ENCODE peak calls at places on chromosomes 11 and 22, in four cellular contexts. H is thoracic aorta, D is AG10803, Q is cardiac muscle cell. I is an unnamed sample.

GRCh38 chr11:13462311-13462927 is 603 bp downstream of the BTBD10 start:
- DNase-seq in H (peak), D (peak), Q (peak), I (no peak)

GRCh38 chr22:30262917-30263741 is 3.5 kb downstream of the OSM start:
- DNase-seq in D (peak), H (no peak), Q (peak), I (peak)

GRCh38 chr22:42685941-42686666 is 34.6 kb downstream of the A4GALT start:
- DNase-seq in H (no peak), D (no peak), Q (peak), I (no peak)

GRCh38 chr11:93478841-93479240 is 64.3 kb downstream of the SMCO4 start:
- DNase-seq in D (no peak), H (no peak), Q (no peak), I (no peak)

GRCh38 chr11:6397636-6398035 is 7.4 kb downstream of the SMPD1 start:
- DNase-seq in H (no peak), Q (no peak), D (peak), I (no peak)

GRCh38 chr22:43883012-43883661 is 8.7 kb downstream of the PNPLA5 start:
- DNase-seq in H (no peak), Q (peak), D (peak), I (peak)

GRCh38 chr11:59267738-59268475 is 55.2 kb upstream of the MPEG1 start:
- DNase-seq in H (no peak), Q (no peak), D (no peak), I (no peak)

GRCh38 chr11:126732981-126733380 is 267.6 kb downstream of the KIRREL3 start:
- DNase-seq in Q (no peak), D (no peak), H (no peak), I (no peak)

GRCh38 chr11:99368579-99368978 is 347.8 kb downstream of the CNTN5 start:
- DNase-seq in Q (no peak), D (no peak), H (no peak), I (no peak)

GRCh38 chr22:30262112-30262511 is 4.5 kb downstream of the OSM start:
- DNase-seq in D (no peak), H (no peak), Q (no peak), I (no peak)

GRCh38 chr22:17767236-17768065 is 6.8 kb downstream of the BID start:
- DNase-seq in D (no peak), H (no peak), Q (no peak), I (peak)

GRCh38 chr11:4626207-4627105 is 10.8 kb upstream of the OR51D1 start:
- DNase-seq in H (no peak), Q (peak), D (peak), I (peak)

GRCh38 chr11:37511425-37511933 is 913.4 kb upstream of the RAG2 start:
- DNase-seq in D (peak), H (no peak), Q (no peak), I (no peak)

GRCh38 chr22:30212996-30213441 is 33.5 kb downstream of the LIF start:
- DNase-seq in D (peak), Q (no peak), H (no peak), I (no peak)

GRCh38 chr11:77789061-77789730 is 31.3 kb downstream of the RSF1 start:
- DNase-seq in Q (no peak), H (no peak), D (no peak), I (no peak)

GRCh38 chr22:39220450-39220849 is 24.3 kb downstream of the PDGFB start:
- DNase-seq in H (no peak), D (no peak), Q (no peak), I (no peak)

GRCh38 chr11:120401506-120401905 is 65.3 kb downstream of the ARHGEF12 start:
- DNase-seq in Q (no peak), D (no peak), H (no peak), I (no peak)

GRCh38 chr11:17786824-17787525 is 52.4 kb downstream of the KCNC1 start:
- DNase-seq in D (peak), Q (no peak), H (no peak), I (no peak)

GRCh38 chr11:101436511-101437142 is 147.2 kb downstream of the TRPC6 start:
- DNase-seq in Q (peak), H (no peak), D (peak), I (no peak)

GRCh38 chr11:102390667-102391449 is 43.8 kb downstream of the BIRC2 start:
- DNase-seq in D (peak), H (no peak), Q (peak), I (peak)

GRCh38 chr11:19903620-19904069 is 191.0 kb downstream of the NAV2 start:
- DNase-seq in Q (peak), D (peak), H (peak), I (no peak)

GRCh38 chr11:120858740-120859139 is 165.2 kb upstream of the TBCEL start:
- DNase-seq in Q (peak), H (no peak), D (peak), I (no peak)

GRCh38 chr11:67022961-67023956 is at the start of gene SYT12:
- DNase-seq in Q (peak), D (no peak), H (no peak), I (no peak)

GRCh38 chr22:23270212-23270733 is 90.0 kb downstream of the BCR start:
- DNase-seq in Q (no peak), D (no peak), H (no peak), I (no peak)

GRCh38 chr11:68979931-68980775 is 633 bp downstream of the MRGPRD start:
- DNase-seq in D (no peak), Q (no peak), H (no peak), I (no peak)

GRCh38 chr11:68980776-68981065 is at the start of gene MRGPRD:
- DNase-seq in Q (no peak), D (no peak), H (no peak), I (no peak)

GRCh38 chr11:68977781-68978625 is 2.8 kb downstream of the MRGPRD start:
- DNase-seq in Q (no peak), H (no peak), D (no peak), I (no peak)

GRCh38 chr11:68978626-68978930 is 2.2 kb downstream of the MRGPRD start:
- DNase-seq in Q (no peak), H (no peak), D (no peak), I (no peak)

DNA sequence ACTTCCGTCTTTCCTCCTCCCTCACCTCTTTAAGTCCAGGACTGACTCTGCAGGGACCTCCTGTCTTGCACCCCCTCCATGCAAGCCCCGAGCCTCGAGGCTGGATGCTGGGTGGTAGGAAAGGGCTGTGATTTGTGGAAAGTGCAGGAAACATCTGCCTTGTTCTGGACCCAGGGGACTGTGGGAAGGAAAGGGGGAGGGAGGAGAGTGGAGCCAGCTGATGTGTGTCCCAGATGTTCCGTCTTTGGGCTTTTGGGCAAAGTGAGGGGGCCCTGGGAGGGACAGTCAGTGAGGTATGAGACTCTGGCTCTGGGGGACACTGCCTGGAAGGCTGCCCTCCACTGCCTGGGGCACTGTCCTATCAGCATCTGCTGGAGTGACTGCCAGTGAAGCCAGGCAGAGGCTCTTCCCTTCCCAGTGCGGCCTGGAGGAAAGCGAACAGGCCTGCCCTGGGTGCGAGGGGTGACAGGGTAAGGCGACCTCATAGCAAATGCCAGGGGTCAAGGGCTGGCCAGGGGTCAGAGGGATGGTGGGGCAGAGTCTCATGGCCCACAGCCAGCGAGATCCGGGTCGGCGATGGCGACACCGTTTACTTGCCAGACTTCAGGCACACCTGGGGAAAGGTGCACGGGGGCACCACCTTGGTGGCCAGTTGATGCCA is 1.7 kb downstream of the MRGPRD start:
- DNase-seq in H (no peak), Q (no peak), D (no peak), I (no peak)
- H3K4me3 ChIP-seq in H (no peak), Q (no peak), D (no peak), I (no peak)

GRCh38 chr11:61507962-61508824 is at the start of gene LRRC10B:
- DNase-seq in D (no peak), Q (peak), H (no peak), I (no peak)
- H3K4me3 ChIP-seq in D (no peak), Q (peak), H (peak), I (peak)

GRCh38 chr11:125443767-125444311 is 52.2 kb downstream of the FEZ1 start:
- DNase-seq in D (no peak), Q (peak), H (no peak), I (no peak)

GRCh38 chr11:125442946-125443345 is 53.1 kb downstream of the FEZ1 start:
- DNase-seq in D (no peak), H (no peak), Q (no peak), I (no peak)

GRCh38 chr11:125446279-125446678 is 49.8 kb downstream of the FEZ1 start:
- DNase-seq in D (no peak), Q (no peak), H (no peak), I (no peak)

GRCh38 chr11:125445731-125446130 is 50.3 kb downstream of the FEZ1 start:
- DNase-seq in H (no peak), D (no peak), Q (no peak), I (no peak)

DNA sequence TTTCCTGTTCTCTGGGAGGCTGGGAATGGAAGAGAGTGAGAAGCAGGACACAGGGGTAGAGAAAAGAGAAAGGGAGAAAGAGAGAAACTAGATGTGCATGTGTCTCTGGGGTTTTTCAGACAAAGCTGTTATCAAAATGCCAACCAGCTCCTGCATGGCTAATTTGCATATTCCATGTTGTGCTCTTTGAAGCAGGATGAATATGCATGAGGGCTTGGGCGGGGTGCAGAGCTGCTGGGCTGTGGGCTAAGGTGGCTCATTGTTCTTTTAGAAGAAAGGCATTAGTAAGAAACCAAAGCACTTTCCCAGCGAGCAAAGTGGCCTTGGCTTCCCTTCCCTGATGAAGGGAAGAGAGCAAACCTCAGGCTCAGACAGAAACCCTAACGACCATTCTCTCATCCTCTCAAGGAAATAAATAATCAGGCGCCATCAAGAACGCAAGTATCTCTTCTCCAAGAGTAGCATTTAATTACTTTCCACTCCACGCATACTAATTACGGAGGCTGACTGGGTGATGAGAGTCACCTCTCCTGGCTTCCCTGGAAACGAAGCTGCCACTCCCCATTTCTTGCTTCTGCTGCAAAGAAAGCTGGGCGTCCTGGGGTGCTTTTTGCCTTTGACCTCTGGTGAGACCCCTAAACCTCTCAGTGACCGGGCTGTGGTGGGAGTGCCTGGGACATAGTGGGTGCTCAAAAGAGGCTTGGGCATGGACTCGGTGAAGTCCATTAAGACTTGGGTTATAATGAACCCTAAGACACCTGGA is 54.2 kb downstream of the FEZ1 start:
- DNase-seq in Q (no peak), H (no peak), D (no peak), I (no peak)
- H3K4me3 ChIP-seq in Q (no peak), H (no peak), D (no peak), I (no peak)

DNA sequence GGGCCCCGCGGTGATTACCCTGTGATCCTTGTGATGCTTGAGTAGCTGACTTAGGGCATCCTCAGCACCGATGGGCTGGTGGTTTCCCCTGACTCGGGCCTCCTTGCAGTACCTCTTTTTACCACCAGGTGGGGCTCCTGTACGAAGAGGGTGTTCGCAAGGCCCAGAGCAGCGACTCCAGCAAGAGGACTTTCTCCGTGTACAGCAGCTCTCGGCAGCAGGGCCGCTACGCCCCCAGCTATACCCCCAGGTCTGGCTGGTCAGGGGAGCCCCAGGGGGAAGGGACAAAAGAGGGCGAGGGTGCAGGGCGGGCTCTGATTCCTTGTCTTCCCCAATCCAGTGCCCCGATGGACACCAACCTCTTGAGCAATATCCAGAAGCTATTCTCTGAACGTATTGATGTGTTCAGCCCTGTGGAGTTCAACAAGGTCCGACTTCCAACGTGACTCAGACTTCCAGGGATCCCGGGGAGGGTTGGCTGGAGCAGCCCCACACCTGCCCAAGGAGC is 1.3 kb upstream of the TM7SF2 start:
- DNase-seq in Q (peak), D (peak), H (peak), I (peak)
- H3K4me3 ChIP-seq in Q (no peak), D (no peak), H (peak), I (no peak)

GRCh38 chr11:57216463-57216862 is 20.6 kb downstream of the APLNR start:
- DNase-seq in H (no peak), D (no peak), Q (no peak), I (no peak)

GRCh38 chr11:57210731-57211335 is 26.2 kb downstream of the APLNR start:
- DNase-seq in H (no peak), Q (peak), D (no peak), I (no peak)

GRCh38 chr11:57214494-57214893 is 22.6 kb downstream of the APLNR start:
- DNase-seq in D (peak), Q (peak), H (no peak), I (no peak)

GRCh38 chr11:57214087-57214395 is 23.0 kb downstream of the APLNR start:
- DNase-seq in D (peak), Q (no peak), H (no peak), I (no peak)

GRCh38 chr11:57213282-57214086 is 23.6 kb downstream of the APLNR start:
- DNase-seq in H (no peak), D (peak), Q (peak), I (no peak)
- H3K4me3 ChIP-seq in H (peak), D (no peak), Q (no peak), I (no peak)

GRCh38 chr11:27722117-27722844 is 22.0 kb upstream of the BDNF start:
- DNase-seq in H (no peak), Q (peak), D (peak), I (no peak)
- H3K4me3 ChIP-seq in H (peak), Q (peak), D (peak), I (no peak)

DNA sequence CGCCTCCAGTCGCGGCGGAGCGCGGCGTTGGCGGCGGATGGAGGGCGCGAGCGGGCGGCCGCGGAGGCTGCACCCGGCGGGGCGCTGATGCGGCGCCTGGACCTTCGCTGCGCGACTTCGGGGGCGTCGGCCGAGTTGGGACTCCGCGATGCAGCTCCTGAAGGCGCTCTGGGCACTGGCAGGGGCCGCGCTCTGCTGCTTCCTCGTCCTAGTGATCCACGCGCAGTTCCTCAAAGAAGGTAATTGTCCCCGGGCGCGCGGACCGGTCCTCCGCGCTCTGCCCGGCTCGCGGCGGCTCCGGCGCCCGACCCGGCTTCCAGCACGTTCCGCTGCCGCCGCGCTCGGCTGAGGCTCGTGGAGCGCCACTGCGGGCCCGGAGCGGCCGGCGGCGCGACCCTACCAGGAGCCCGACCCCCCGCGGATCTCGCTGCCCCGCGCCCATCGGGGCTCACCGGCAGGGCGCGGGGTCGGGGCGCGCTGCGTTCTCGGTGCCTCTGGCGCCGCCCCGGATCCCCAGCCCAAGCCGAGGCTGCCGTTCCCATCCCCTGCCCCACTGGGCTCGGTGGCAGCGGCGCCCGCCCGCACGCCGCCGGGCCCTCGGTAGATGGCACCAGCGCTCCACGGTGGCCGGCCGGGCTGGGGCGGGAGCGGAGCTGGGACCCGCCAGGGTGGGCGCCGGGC is 1251.2 kb downstream of the BRD1 start:
- DNase-seq in D (peak), Q (peak), H (no peak), I (no peak)
- H3K4me3 ChIP-seq in D (peak), Q (peak), H (peak), I (no peak)

GRCh38 chr11:46363031-46363407 is 15.8 kb downstream of the DGKZ start:
- DNase-seq in Q (no peak), D (peak), H (no peak), I (no peak)
- H3K4me3 ChIP-seq in Q (no peak), D (no peak), H (no peak), I (no peak)

I was measured in naive thymus-derived CD4-positive, alpha-beta T cell.